ENCODE peak calls at places on chromosome 16, in nine cellular contexts. V is progenitor cell of endocrine pancreas; A is GM13977; O is GM04504; L is stimulated activated CD4-positive, alpha-beta T cell treated with anti-CD3 and anti-CD28 coated beads, Interleukin-1b, Interleukin-23, amount 100 ng/mL, for 1 hour; F is Peyer's patch; S is SK-N-DZ; U is anterior cingulate cortex; G is left ventricle myocardium superior. N is an unnamed sample.

GRCh38 chr16:78199325-78200022 is 100.0 kb downstream of the WWOX start:
- DNase-seq in V (no peak), A (no peak), O (no peak), L (no peak), F (no peak), S (no peak), U (no peak), G (no peak), N (no peak)

GRCh38 chr16:61792194-61792904 is 243.9 kb downstream of the CDH8 start:
- DNase-seq in V (no peak), A (no peak), O (peak; percentile 92), L (no peak), F (no peak), S (no peak), U (no peak), G (no peak), N (no peak)

GRCh38 chr16:85607331-85607765 is 5.8 kb upstream of the GSE1 start:
- DNase-seq in V (no peak), A (no peak), O (no peak), L (no peak), F (peak; percentile 57), S (no peak), U (no peak), G (no peak), N (no peak)

GRCh38 chr16:54748611-54749190 is 182.0 kb upstream of the IRX5 start:
- DNase-seq in V (no peak), A (no peak), O (no peak), L (no peak), F (no peak), S (no peak), U (no peak), G (no peak), N (no peak)

GRCh38 chr16:50458694-50459271 is 89.4 kb upstream of the NKD1 start:
- DNase-seq in V (no peak), A (no peak), O (no peak), L (no peak), F (no peak), S (no peak), U (no peak), G (no peak), N (no peak)

GRCh38 chr16:85132456-85133289 is 20.4 kb upstream of the CIBAR2 start:
- DNase-seq in V (no peak), A (no peak), O (no peak), L (no peak), F (no peak), S (no peak), U (no peak), G (no peak), N (no peak)

GRCh38 chr16:537415-538335 is 10.2 kb downstream of the CAPN15 start:
- DNase-seq in V (no peak), A (no peak), O (no peak), L (no peak), F (no peak), S (no peak), U (no peak), G (no peak), N (no peak)

GRCh38 chr16:1026057-1026783 is 44.6 kb downstream of the SOX8 start:
- DNase-seq in V (no peak), A (no peak), O (no peak), L (no peak), F (no peak), S (no peak), U (peak; percentile 40), G (no peak), N (no peak)

GRCh38 chr16:3754304-3754703 is 37.0 kb upstream of the TRAP1 start:
- DNase-seq in V (no peak), A (no peak), O (no peak), L (no peak), F (no peak), S (no peak), U (no peak), G (no peak), N (no peak)

GRCh38 chr16:78689031-78689430 is 589.6 kb downstream of the WWOX start:
- DNase-seq in V (no peak), A (no peak), O (no peak), L (no peak), F (no peak), S (no peak), U (no peak), G (no peak), N (no peak)

GRCh38 chr16:75257886-75258806 is 6.7 kb upstream of the BCAR1 start:
- DNase-seq in V (no peak), A (no peak), O (no peak), L (no peak), F (no peak), S (no peak), U (no peak), G (no peak), N (no peak)

GRCh38 chr16:56657555-56658430 is at the start of gene MT1F:
- DNase-seq in V (peak; percentile 52), A (peak; percentile 45), O (no peak), L (peak; percentile 57), F (peak; percentile 99), S (no peak), U (no peak), G (peak; percentile 75), N (peak; percentile 67)

GRCh38 chr16:963913-964695 is 6.7 kb downstream of the LMF1 start:
- DNase-seq in V (no peak), A (no peak), O (no peak), L (no peak), F (no peak), S (no peak), U (no peak), G (no peak), N (no peak)

N was measured in natural killer cell treated with Interleukin-12 subunit alpha and Interleukin-12 subunit beta and Interleukin-15 and Interleukin-18, amount 100 ng/mL, for 72 hours.